ENCODE peak calls at places on chromosomes 4 and X, in nine cellular contexts. One of them, this sample, is unnamed.

GRCh38 chr4:104930298-104930697 is 216.4 kb upstream of the TET2 start:
- DNase-seq in GM23338: no peak
- DNase-seq in GM23248: no peak
- DNase-seq in MM.1S: no peak
- DNase-seq in HCT116: no peak
- DNase-seq in neural progenitor cell: no peak
- DNase-seq in hepatocyte: no peak
- DNase-seq in PC-3: no peak
- DNase-seq in SK-N-SH: no peak
- DNase-seq in this sample: no peak

GRCh38 chr4:1379801-1380331 is 26.4 kb downstream of the NKX1-1 start:
- DNase-seq in neural progenitor cell: no peak
- DNase-seq in GM23248: no peak
- DNase-seq in HCT116: no peak
- DNase-seq in SK-N-SH: no peak
- DNase-seq in PC-3: no peak
- DNase-seq in hepatocyte: no peak
- DNase-seq in MM.1S: no peak
- DNase-seq in GM23338: no peak
- DNase-seq in this sample: no peak

GRCh38 chr4:15161439-15161838 is 159.2 kb downstream of the CPEB2 start:
- DNase-seq in PC-3: peak
- DNase-seq in MM.1S: no peak
- DNase-seq in GM23338: no peak
- DNase-seq in SK-N-SH: no peak
- DNase-seq in hepatocyte: no peak
- DNase-seq in HCT116: no peak
- DNase-seq in GM23248: no peak
- DNase-seq in neural progenitor cell: no peak
- DNase-seq in this sample: no peak

GRCh38 chr4:73984736-73985527 is 3.1 kb downstream of the PPBP start:
- DNase-seq in HCT116: no peak
- DNase-seq in PC-3: peak
- DNase-seq in MM.1S: no peak
- DNase-seq in SK-N-SH: no peak
- DNase-seq in GM23338: peak
- DNase-seq in hepatocyte: no peak
- DNase-seq in GM23248: peak
- DNase-seq in neural progenitor cell: no peak
- DNase-seq in this sample: no peak

GRCh38 chr4:81523672-81524436 is 52.1 kb upstream of the RASGEF1B start:
- DNase-seq in GM23248: no peak
- DNase-seq in hepatocyte: no peak
- DNase-seq in neural progenitor cell: peak
- DNase-seq in GM23338: no peak
- DNase-seq in SK-N-SH: no peak
- DNase-seq in PC-3: no peak
- DNase-seq in MM.1S: no peak
- DNase-seq in HCT116: no peak
- DNase-seq in this sample: no peak

GRCh38 chr4:181289203-181289602 is 954.0 kb upstream of the TENM3 start:
- DNase-seq in GM23338: no peak
- DNase-seq in SK-N-SH: no peak
- DNase-seq in HCT116: no peak
- DNase-seq in MM.1S: no peak
- DNase-seq in GM23248: no peak
- DNase-seq in PC-3: no peak
- DNase-seq in neural progenitor cell: peak
- DNase-seq in hepatocyte: no peak
- DNase-seq in this sample: no peak

GRCh38 chrX:133676344-133677122 is 261.2 kb upstream of the GPC4 start:
- DNase-seq in neural progenitor cell: no peak
- DNase-seq in GM23248: no peak
- DNase-seq in HCT116: no peak
- DNase-seq in MM.1S: no peak
- DNase-seq in hepatocyte: no peak
- DNase-seq in SK-N-SH: no peak
- DNase-seq in GM23338: no peak
- DNase-seq in PC-3: peak
- DNase-seq in this sample: no peak

GRCh38 chr4:82515705-82516104 is 46.1 kb downstream of the TMEM150C start:
- DNase-seq in neural progenitor cell: no peak
- DNase-seq in GM23338: no peak
- DNase-seq in HCT116: no peak
- DNase-seq in MM.1S: no peak
- DNase-seq in hepatocyte: no peak
- DNase-seq in GM23248: peak
- DNase-seq in SK-N-SH: no peak
- DNase-seq in PC-3: peak
- DNase-seq in this sample: no peak

GRCh38 chr4:2937986-2938385 is 25.2 kb downstream of the NOP14 start:
- DNase-seq in HCT116: no peak
- DNase-seq in GM23338: no peak
- DNase-seq in MM.1S: no peak
- DNase-seq in SK-N-SH: no peak
- DNase-seq in hepatocyte: no peak
- DNase-seq in PC-3: no peak
- DNase-seq in GM23248: no peak
- DNase-seq in neural progenitor cell: no peak
- DNase-seq in this sample: no peak

GRCh38 chrX:17737707-17738001 is 361 bp downstream of the SCML1 start:
- DNase-seq in PC-3: no peak
- DNase-seq in GM23248: no peak
- DNase-seq in neural progenitor cell: no peak
- DNase-seq in MM.1S: peak
- DNase-seq in GM23338: no peak
- DNase-seq in SK-N-SH: no peak
- DNase-seq in hepatocyte: no peak
- DNase-seq in HCT116: no peak
- DNase-seq in this sample: no peak

GRCh38 chr4:118740869-118741268 is 55.7 kb downstream of the METTL14 start:
- DNase-seq in hepatocyte: peak
- DNase-seq in neural progenitor cell: peak
- DNase-seq in GM23248: peak
- DNase-seq in MM.1S: peak
- DNase-seq in PC-3: peak
- DNase-seq in GM23338: peak
- DNase-seq in SK-N-SH: peak
- DNase-seq in HCT116: peak
- DNase-seq in this sample: peak

GRCh38 chr4:1856920-1857699 is 1.2 kb upstream of the LETM1 start:
- DNase-seq in neural progenitor cell: peak
- DNase-seq in GM23338: no peak
- DNase-seq in HCT116: no peak
- DNase-seq in SK-N-SH: peak
- DNase-seq in GM23248: peak
- DNase-seq in PC-3: no peak
- DNase-seq in hepatocyte: peak
- DNase-seq in MM.1S: no peak
- DNase-seq in this sample: no peak

GRCh38 chrX:135698924-135699323 is 14.5 kb upstream of the CT45A1 start:
- DNase-seq in HCT116: no peak
- DNase-seq in MM.1S: no peak
- DNase-seq in GM23338: no peak
- DNase-seq in SK-N-SH: no peak
- DNase-seq in hepatocyte: no peak
- DNase-seq in PC-3: no peak
- DNase-seq in neural progenitor cell: no peak
- DNase-seq in GM23248: no peak
- DNase-seq in this sample: no peak

GRCh38 chr4:13706130-13706529 is 78.6 kb upstream of the BOD1L1 start:
- DNase-seq in hepatocyte: no peak
- DNase-seq in neural progenitor cell: no peak
- DNase-seq in PC-3: no peak
- DNase-seq in SK-N-SH: no peak
- DNase-seq in HCT116: no peak
- DNase-seq in MM.1S: no peak
- DNase-seq in GM23248: no peak
- DNase-seq in GM23338: no peak
- DNase-seq in this sample: no peak

GRCh38 chrX:29671426-29671825 is 543.9 kb upstream of the MAGEB2 start:
- DNase-seq in neural progenitor cell: no peak
- DNase-seq in PC-3: no peak
- DNase-seq in SK-N-SH: no peak
- DNase-seq in MM.1S: no peak
- DNase-seq in GM23338: no peak
- DNase-seq in hepatocyte: no peak
- DNase-seq in HCT116: no peak
- DNase-seq in GM23248: no peak
- DNase-seq in this sample: no peak

GRCh38 chrX:69222103-69223090 is 57.1 kb upstream of the PJA1 start:
- DNase-seq in SK-N-SH: peak
- DNase-seq in hepatocyte: peak
- DNase-seq in HCT116: peak
- DNase-seq in GM23338: peak
- DNase-seq in PC-3: peak
- DNase-seq in MM.1S: peak
- DNase-seq in GM23248: peak
- DNase-seq in neural progenitor cell: peak
- DNase-seq in this sample: peak

GRCh38 chr4:184368290-184368689 is 106.1 kb downstream of the IRF2 start:
- DNase-seq in GM23248: no peak
- DNase-seq in SK-N-SH: no peak
- DNase-seq in GM23338: no peak
- DNase-seq in neural progenitor cell: no peak
- DNase-seq in HCT116: no peak
- DNase-seq in PC-3: no peak
- DNase-seq in hepatocyte: no peak
- DNase-seq in MM.1S: no peak
- DNase-seq in this sample: peak

GRCh38 chrX:15343075-15343476 is 7.8 kb upstream of the PIGA start:
- DNase-seq in neural progenitor cell: no peak
- DNase-seq in GM23338: no peak
- DNase-seq in MM.1S: no peak
- DNase-seq in GM23248: peak
- DNase-seq in PC-3: peak
- DNase-seq in hepatocyte: peak
- DNase-seq in SK-N-SH: no peak
- DNase-seq in HCT116: no peak
- DNase-seq in this sample: no peak

GRCh38 chr4:123631699-123632098 is 235.1 kb downstream of the SPRY1 start:
- DNase-seq in GM23248: peak
- DNase-seq in SK-N-SH: no peak
- DNase-seq in GM23338: no peak
- DNase-seq in hepatocyte: no peak
- DNase-seq in MM.1S: no peak
- DNase-seq in PC-3: peak
- DNase-seq in HCT116: no peak
- DNase-seq in neural progenitor cell: no peak
- DNase-seq in this sample: no peak

GRCh38 chr4:22029803-22030202 is 81.2 kb upstream of the KCNIP4 start:
- DNase-seq in GM23338: peak
- DNase-seq in neural progenitor cell: no peak
- DNase-seq in SK-N-SH: no peak
- DNase-seq in hepatocyte: no peak
- DNase-seq in HCT116: no peak
- DNase-seq in GM23248: no peak
- DNase-seq in PC-3: peak
- DNase-seq in MM.1S: no peak
- DNase-seq in this sample: no peak

GRCh38 chrX:43969504-43970501 is 3.4 kb downstream of the NDP start:
- DNase-seq in SK-N-SH: no peak
- DNase-seq in hepatocyte: no peak
- DNase-seq in GM23338: peak
- DNase-seq in GM23248: peak
- DNase-seq in neural progenitor cell: peak
- DNase-seq in HCT116: no peak
- DNase-seq in PC-3: peak
- DNase-seq in MM.1S: no peak
- DNase-seq in this sample: no peak

GRCh38 chr4:139656614-139657486 is 8.8 kb upstream of the MGST2 start:
- DNase-seq in HCT116: peak
- DNase-seq in MM.1S: peak
- DNase-seq in PC-3: peak
- DNase-seq in GM23338: peak
- DNase-seq in GM23248: peak
- DNase-seq in SK-N-SH: peak
- DNase-seq in neural progenitor cell: peak
- DNase-seq in hepatocyte: peak
- DNase-seq in this sample: peak

GRCh38 chrX:119343856-119344255 is 55.3 kb upstream of the SLC25A43 start:
- DNase-seq in neural progenitor cell: no peak
- DNase-seq in GM23338: no peak
- DNase-seq in hepatocyte: peak
- DNase-seq in SK-N-SH: no peak
- DNase-seq in GM23248: peak
- DNase-seq in MM.1S: no peak
- DNase-seq in PC-3: peak
- DNase-seq in HCT116: no peak
- DNase-seq in this sample: no peak
- TF ChIP-seq EZH2phosphoT487 in neural progenitor cell: no peak
- TF ChIP-seq EZH2phosphoT487 in GM23338: no peak
- TF ChIP-seq EZH2phosphoT487 in hepatocyte: no peak
- TF ChIP-seq EZH2phosphoT487 in SK-N-SH: no peak
- TF ChIP-seq EZH2phosphoT487 in GM23248: no peak
- TF ChIP-seq EZH2phosphoT487 in MM.1S: no peak
- TF ChIP-seq EZH2phosphoT487 in PC-3: no peak
- TF ChIP-seq EZH2phosphoT487 in HCT116: no peak
- TF ChIP-seq EZH2phosphoT487 in this sample: no peak

GRCh38 chrX:107825698-107826285 is at the start of gene MID2:
- DNase-seq in GM23248: peak
- DNase-seq in hepatocyte: peak
- DNase-seq in neural progenitor cell: peak
- DNase-seq in GM23338: peak
- DNase-seq in MM.1S: peak
- DNase-seq in HCT116: peak
- DNase-seq in PC-3: peak
- DNase-seq in SK-N-SH: peak
- DNase-seq in this sample: no peak
- TF ChIP-seq EZH2phosphoT487 in GM23248: no peak
- TF ChIP-seq EZH2phosphoT487 in hepatocyte: no peak
- TF ChIP-seq EZH2phosphoT487 in neural progenitor cell: peak
- TF ChIP-seq EZH2phosphoT487 in GM23338: no peak
- TF ChIP-seq EZH2phosphoT487 in MM.1S: no peak
- TF ChIP-seq EZH2phosphoT487 in HCT116: no peak
- TF ChIP-seq EZH2phosphoT487 in PC-3: no peak
- TF ChIP-seq EZH2phosphoT487 in SK-N-SH: no peak
- TF ChIP-seq EZH2phosphoT487 in this sample: no peak

DNA sequence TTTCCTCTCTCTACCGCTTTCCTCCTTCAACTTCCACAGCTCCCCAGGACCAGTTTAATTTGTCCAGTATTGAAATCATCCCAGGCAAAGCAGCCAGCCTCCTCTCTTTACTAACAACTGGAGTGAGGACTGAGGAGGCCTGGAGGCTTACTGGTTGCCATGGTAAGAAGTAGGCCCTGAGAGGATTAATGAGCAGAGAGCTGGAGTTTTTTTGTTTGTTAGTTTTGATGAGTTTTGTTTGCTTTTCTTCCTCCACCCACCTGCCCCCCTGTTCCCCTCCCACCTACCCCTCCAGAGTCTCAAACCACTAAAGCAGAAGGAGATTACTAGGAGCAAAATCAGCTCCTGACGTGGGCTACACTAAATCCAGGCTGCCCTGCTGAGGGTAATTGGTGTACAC is 29.4 kb upstream of the PLP1 start:
- DNase-seq in PC-3: no peak
- DNase-seq in hepatocyte: no peak
- DNase-seq in GM23248: no peak
- DNase-seq in neural progenitor cell: peak
- DNase-seq in MM.1S: no peak
- DNase-seq in HCT116: no peak
- DNase-seq in SK-N-SH: no peak
- DNase-seq in GM23338: no peak
- DNase-seq in this sample: no peak
- TF ChIP-seq EZH2phosphoT487 in PC-3: no peak
- TF ChIP-seq EZH2phosphoT487 in hepatocyte: no peak
- TF ChIP-seq EZH2phosphoT487 in GM23248: no peak
- TF ChIP-seq EZH2phosphoT487 in neural progenitor cell: no peak
- TF ChIP-seq EZH2phosphoT487 in MM.1S: no peak
- TF ChIP-seq EZH2phosphoT487 in HCT116: no peak
- TF ChIP-seq EZH2phosphoT487 in SK-N-SH: no peak
- TF ChIP-seq EZH2phosphoT487 in GM23338: no peak
- TF ChIP-seq EZH2phosphoT487 in this sample: no peak

GRCh38 chr4:98352940-98353339 is 91.8 kb downstream of the RAP1GDS1 start:
- DNase-seq in GM23248: no peak
- DNase-seq in GM23338: no peak
- DNase-seq in PC-3: no peak
- DNase-seq in SK-N-SH: no peak
- DNase-seq in HCT116: no peak
- DNase-seq in hepatocyte: no peak
- DNase-seq in neural progenitor cell: no peak
- DNase-seq in MM.1S: no peak
- DNase-seq in this sample: no peak
- TF ChIP-seq EZH2phosphoT487 in GM23248: no peak
- TF ChIP-seq EZH2phosphoT487 in GM23338: no peak
- TF ChIP-seq EZH2phosphoT487 in PC-3: no peak
- TF ChIP-seq EZH2phosphoT487 in SK-N-SH: no peak
- TF ChIP-seq EZH2phosphoT487 in HCT116: no peak
- TF ChIP-seq EZH2phosphoT487 in hepatocyte: no peak
- TF ChIP-seq EZH2phosphoT487 in neural progenitor cell: no peak
- TF ChIP-seq EZH2phosphoT487 in MM.1S: no peak
- TF ChIP-seq EZH2phosphoT487 in this sample: no peak